ENCODE peak calls at places on chromosomes 16 and 17, in ten cellular contexts. A is A549, E is adrenal gland, J is spleen, Z is IMR-90, H is Peyer's patch, V is heart left ventricle, P is body of pancreas, C is stomach, N is endothelial cell of umbilical vein. D is an unnamed sample.

GRCh38 chr17:51546114-51546513 is 285.8 kb downstream of the UTP18 start:
- DNase-seq in A (no peak), E (no peak), J (no peak), Z (no peak), H (no peak), V (no peak), P (no peak), C (no peak), N (no peak), D (no peak)

GRCh38 chr17:74276561-74277009 is 2.6 kb downstream of the DNAI2 start:
- DNase-seq in A (no peak), E (no peak), J (no peak), Z (no peak), H (no peak), V (no peak), P (no peak), C (no peak), N (no peak), D (no peak)

GRCh38 chr17:73546770-73547345 is 97.4 kb downstream of the SDK2 start:
- DNase-seq in A (peak), E (peak), J (peak), Z (no peak), H (peak), V (no peak), P (no peak), C (peak), N (no peak), D (peak)

GRCh38 chr16:72990003-72990521 is 57.9 kb downstream of the ZFHX3 start:
- DNase-seq in A (no peak), E (peak), J (no peak), Z (peak), H (peak), V (no peak), P (peak), C (peak), N (peak), D (no peak)

GRCh38 chr16:83802135-83802534 is 5.6 kb upstream of the HSBP1 start:
- DNase-seq in A (peak), E (no peak), J (no peak), Z (peak), H (no peak), V (no peak), P (no peak), C (no peak), N (peak), D (no peak)

GRCh38 chr17:47287639-47288038 is 34.0 kb downstream of the ITGB3 start:
- DNase-seq in A (no peak), E (no peak), J (no peak), Z (no peak), H (no peak), V (no peak), P (no peak), C (no peak), N (no peak), D (no peak)

GRCh38 chr16:85354623-85355514 is 242.6 kb upstream of the CIBAR2 start:
- DNase-seq in A (no peak), E (peak), J (no peak), Z (peak), H (no peak), V (peak), P (no peak), C (no peak), N (no peak), D (no peak)

GRCh38 chr16:81521141-81521626 is 76.6 kb downstream of the CMIP start:
- DNase-seq in A (no peak), E (no peak), J (peak), Z (no peak), H (peak), V (no peak), P (peak), C (peak), N (no peak), D (no peak)

GRCh38 chr17:74686761-74687160 is 26.0 kb downstream of the CD300LF start:
- DNase-seq in A (peak), E (no peak), J (peak), Z (no peak), H (no peak), V (no peak), P (no peak), C (no peak), N (no peak), D (no peak)

GRCh38 chr17:75844530-75845057 is 390 bp upstream of the UNC13D start:
- DNase-seq in A (peak), E (peak), J (peak), Z (no peak), H (peak), V (no peak), P (peak), C (peak), N (no peak), D (no peak)

GRCh38 chr16:57277586-57277985 is 6.9 kb downstream of the PLLP start:
- DNase-seq in A (peak), E (no peak), J (no peak), Z (peak), H (peak), V (peak), P (no peak), C (no peak), N (no peak), D (no peak)

GRCh38 chr17:48456584-48456983 is 26.6 kb upstream of the SKAP1 start:
- DNase-seq in A (peak), E (no peak), J (no peak), Z (no peak), H (peak), V (no peak), P (no peak), C (no peak), N (no peak), D (no peak)

GRCh38 chr16:19861811-19862327 is 22.8 kb downstream of the GPRC5B start:
- DNase-seq in A (no peak), E (no peak), J (peak), Z (no peak), H (no peak), V (no peak), P (no peak), C (no peak), N (no peak), D (no peak)

GRCh38 chr17:40735016-40735415 is 20.1 kb downstream of the KRT25 start:
- DNase-seq in A (no peak), E (no peak), J (no peak), Z (no peak), H (no peak), V (no peak), P (no peak), C (no peak), N (no peak), D (no peak)

GRCh38 chr16:46612121-46612520 is 9.1 kb downstream of the SHCBP1 start:
- DNase-seq in A (no peak), E (no peak), J (no peak), Z (no peak), H (no peak), V (no peak), P (no peak), C (no peak), N (no peak), D (no peak)

GRCh38 chr16:68605746-68606145 is 39.4 kb upstream of the CDH3 start:
- DNase-seq in A (no peak), E (no peak), J (no peak), Z (no peak), H (no peak), V (no peak), P (peak), C (no peak), N (no peak), D (no peak)

GRCh38 chr16:4298761-4299522 is 16.9 kb upstream of the GLIS2 start:
- DNase-seq in A (peak), E (peak), J (no peak), Z (peak), H (peak), V (peak), P (peak), C (peak), N (peak), D (no peak)

GRCh38 chr17:8044819-8045810 is 6.3 kb downstream of the ALOX15B start:
- DNase-seq in A (no peak), E (peak), J (no peak), Z (no peak), H (no peak), V (no peak), P (no peak), C (no peak), N (no peak), D (no peak)

GRCh38 chr17:79609616-79610150 is 1.2 kb downstream of the RBFOX3 start:
- DNase-seq in A (peak), E (no peak), J (no peak), Z (no peak), H (no peak), V (no peak), P (no peak), C (no peak), N (no peak), D (no peak)

GRCh38 chr16:49048557-49048956 is 233.1 kb downstream of the CBLN1 start:
- DNase-seq in A (no peak), E (no peak), J (no peak), Z (peak), H (no peak), V (no peak), P (no peak), C (no peak), N (no peak), D (no peak)

GRCh38 chr16:67170168-67170947 is at the start of gene NOL3:
- DNase-seq in A (peak), E (peak), J (peak), Z (peak), H (peak), V (peak), P (peak), C (peak), N (peak), D (peak)

GRCh38 chr17:29566473-29567361 is at the start of gene ABHD15:
- DNase-seq in A (peak), E (peak), J (peak), Z (peak), H (peak), V (peak), P (peak), C (peak), N (peak), D (no peak)

GRCh38 chr17:32769846-32770245 is 107.1 kb downstream of the MYO1D start:
- DNase-seq in A (peak), E (no peak), J (no peak), Z (no peak), H (no peak), V (no peak), P (no peak), C (no peak), N (no peak), D (no peak)

GRCh38 chr17:48161127-48161905 is 53.8 kb downstream of the SNX11 start:
- DNase-seq in A (no peak), E (no peak), J (no peak), Z (no peak), H (no peak), V (no peak), P (no peak), C (no peak), N (no peak), D (no peak)

GRCh38 chr16:57751539-57752202 is 16.1 kb downstream of the KATNB1 start:
- DNase-seq in A (no peak), E (no peak), J (no peak), Z (no peak), H (no peak), V (peak), P (no peak), C (no peak), N (no peak), D (no peak)

GRCh38 chr16:31354394-31355291 is at the start of gene ITGAX:
- DNase-seq in A (peak), E (peak), J (peak), Z (peak), H (peak), V (peak), P (peak), C (peak), N (peak), D (no peak)

GRCh38 chr16:29958756-29959155 is 3.1 kb upstream of the TMEM219 start:
- DNase-seq in A (no peak), E (no peak), J (no peak), Z (no peak), H (no peak), V (no peak), P (no peak), C (no peak), N (no peak), D (no peak)

GRCh38 chr16:85844786-85845185 is 45.3 kb downstream of the COX4I1 start:
- DNase-seq in A (no peak), E (no peak), J (no peak), Z (peak), H (no peak), V (no peak), P (no peak), C (peak), N (no peak), D (no peak)

GRCh38 chr16:80804061-80804450 is 342 bp downstream of the CDYL2 start:
- DNase-seq in A (peak), E (peak), J (peak), Z (peak), H (peak), V (peak), P (peak), C (no peak), N (peak), D (no peak)

GRCh38 chr16:61829631-61830030 is 206.6 kb downstream of the CDH8 start:
- DNase-seq in A (no peak), E (no peak), J (no peak), Z (no peak), H (no peak), V (no peak), P (no peak), C (no peak), N (no peak), D (no peak)

DNA sequence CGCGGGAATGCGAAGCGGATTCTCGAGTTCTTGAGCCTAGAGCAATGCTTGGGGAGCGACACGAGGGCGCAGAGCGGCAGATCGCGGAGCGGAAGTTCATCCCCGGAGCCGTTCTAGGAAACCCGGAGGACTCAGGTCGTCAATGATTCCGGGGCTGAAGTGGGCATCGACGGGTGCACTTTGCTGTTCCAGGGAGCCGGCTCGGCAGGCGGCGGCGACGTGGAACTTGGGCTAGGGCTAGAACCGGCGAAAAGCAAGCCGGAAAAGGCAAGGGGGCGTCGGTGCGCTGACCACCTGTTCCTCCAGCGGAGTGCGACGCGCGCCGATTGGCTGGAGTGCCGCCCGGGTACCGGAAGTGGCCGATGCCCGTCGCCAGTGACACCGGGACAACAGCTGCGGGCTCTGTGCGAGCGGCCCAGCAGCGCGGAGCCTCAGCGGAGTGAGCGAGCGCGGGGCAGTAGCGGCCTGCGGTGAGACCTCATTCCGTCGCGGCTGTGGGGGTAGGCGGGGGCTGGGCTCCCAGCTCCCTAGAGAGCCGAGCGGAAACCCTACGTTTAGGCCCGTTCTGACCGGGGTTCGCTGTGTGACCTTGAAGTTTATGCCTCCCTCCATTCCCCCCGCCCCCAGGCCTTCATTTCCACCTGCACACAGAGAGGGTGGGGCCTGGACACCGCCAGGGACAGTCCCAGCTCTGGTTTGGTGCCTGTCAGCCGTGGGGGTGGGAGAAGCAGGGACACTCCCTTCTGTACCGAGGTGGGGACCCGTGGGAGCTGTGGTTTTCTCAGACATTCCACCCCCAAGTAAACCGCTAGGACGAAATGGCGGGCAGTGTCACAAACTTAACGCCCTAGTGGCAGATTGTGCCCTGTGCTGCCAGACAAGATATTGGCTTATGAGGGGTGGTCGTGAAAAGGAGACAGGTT is at the start of gene ZFP3:
- DNase-seq in A (peak), E (peak), J (peak), Z (peak), H (peak), V (peak), P (peak), C (peak), N (peak), D (peak)
- TF ChIP-seq POLR2A in A (peak), E (peak), J (peak), Z (no peak), H (peak), V (peak), P (peak), C (no peak), N (no peak), D (peak)

GRCh38 chr17:49745175-49746139 is 18.5 kb downstream of the FAM117A start:
- DNase-seq in A (no peak), E (no peak), J (no peak), Z (no peak), H (no peak), V (no peak), P (no peak), C (no peak), N (no peak), D (no peak)

GRCh38 chr17:49741692-49742076 is 22.2 kb downstream of the FAM117A start:
- DNase-seq in A (no peak), E (no peak), J (no peak), Z (no peak), H (no peak), V (no peak), P (no peak), C (no peak), N (no peak), D (no peak)

GRCh38 chr17:49739662-49740271 is 24.2 kb downstream of the FAM117A start:
- DNase-seq in A (no peak), E (peak), J (peak), Z (peak), H (peak), V (peak), P (peak), C (peak), N (peak), D (peak)

GRCh38 chr17:49741009-49741691 is 22.8 kb downstream of the FAM117A start:
- DNase-seq in A (no peak), E (no peak), J (no peak), Z (peak), H (no peak), V (no peak), P (no peak), C (no peak), N (no peak), D (no peak)

DNA sequence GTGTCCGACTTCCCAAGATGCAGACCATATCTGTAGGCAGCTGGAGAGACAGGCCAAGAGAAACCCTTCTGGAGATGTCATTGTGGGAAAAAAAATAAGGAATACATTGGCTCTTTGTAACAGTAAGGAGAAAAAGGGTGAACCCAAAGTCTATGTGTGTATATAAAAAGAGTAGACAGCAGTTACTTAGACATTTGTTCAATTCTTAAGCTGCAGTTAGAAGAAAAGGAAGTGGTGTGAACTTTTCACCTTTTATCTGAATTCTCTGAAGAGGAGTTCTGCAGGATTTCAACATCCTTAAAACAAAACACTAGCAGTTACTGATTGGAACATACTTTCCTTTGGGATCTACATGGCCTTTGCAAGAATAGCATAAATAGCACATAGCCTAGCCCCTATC is 21.7 kb downstream of the FAM117A start:
- DNase-seq in A (no peak), E (no peak), J (no peak), Z (peak), H (no peak), V (no peak), P (no peak), C (no peak), N (no peak), D (no peak)
- H3K27ac ChIP-seq in A (no peak), E (no peak), J (peak), Z (no peak), H (peak), V (peak), P (no peak), C (peak), N (no peak), D (peak)

GRCh38 chr17:41762391-41762790 is 24.1 kb downstream of the JUP start:
- DNase-seq in A (no peak), E (no peak), J (no peak), Z (no peak), H (no peak), V (no peak), P (no peak), C (no peak), N (no peak), D (no peak)
- TF ChIP-seq POLR2A in A (no peak), E (no peak), J (no peak), Z (no peak), H (no peak), V (no peak), P (no peak), C (no peak), N (no peak), D (no peak)

DNA sequence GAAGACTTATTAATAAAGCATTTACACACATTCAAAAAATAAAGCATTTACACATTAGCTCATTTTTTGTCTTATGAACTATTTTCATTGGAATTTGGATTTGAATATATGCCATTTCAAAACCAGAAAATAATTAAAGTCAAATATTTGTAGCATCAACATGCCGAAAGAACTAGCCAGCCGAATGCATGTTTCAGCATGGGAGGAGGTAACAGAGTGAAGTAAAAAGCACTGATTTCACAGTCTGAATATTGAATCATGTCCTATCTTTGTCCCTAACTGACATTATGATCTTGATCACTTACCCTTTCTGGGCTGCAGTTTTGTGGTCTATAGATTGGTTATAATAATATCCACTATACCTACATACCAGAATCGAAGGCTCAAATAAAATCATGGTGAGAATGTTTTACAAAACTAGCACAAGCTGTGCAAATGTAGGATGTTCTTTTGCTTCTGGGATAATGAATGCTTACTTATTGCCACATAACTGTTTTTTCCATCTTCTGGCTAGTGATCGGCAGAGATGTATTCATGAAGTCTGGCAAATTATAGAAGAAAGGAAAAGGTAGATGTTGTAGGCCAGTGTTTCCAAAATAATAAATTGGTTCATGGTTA is 84.7 kb downstream of the TUBD1 start:
- DNase-seq in A (no peak), E (no peak), J (no peak), Z (no peak), H (no peak), V (no peak), P (no peak), C (no peak), N (no peak), D (no peak)
- H3K27ac ChIP-seq in A (peak), E (no peak), J (no peak), Z (no peak), H (no peak), V (peak), P (peak), C (peak), N (no peak), D (peak)

DNA sequence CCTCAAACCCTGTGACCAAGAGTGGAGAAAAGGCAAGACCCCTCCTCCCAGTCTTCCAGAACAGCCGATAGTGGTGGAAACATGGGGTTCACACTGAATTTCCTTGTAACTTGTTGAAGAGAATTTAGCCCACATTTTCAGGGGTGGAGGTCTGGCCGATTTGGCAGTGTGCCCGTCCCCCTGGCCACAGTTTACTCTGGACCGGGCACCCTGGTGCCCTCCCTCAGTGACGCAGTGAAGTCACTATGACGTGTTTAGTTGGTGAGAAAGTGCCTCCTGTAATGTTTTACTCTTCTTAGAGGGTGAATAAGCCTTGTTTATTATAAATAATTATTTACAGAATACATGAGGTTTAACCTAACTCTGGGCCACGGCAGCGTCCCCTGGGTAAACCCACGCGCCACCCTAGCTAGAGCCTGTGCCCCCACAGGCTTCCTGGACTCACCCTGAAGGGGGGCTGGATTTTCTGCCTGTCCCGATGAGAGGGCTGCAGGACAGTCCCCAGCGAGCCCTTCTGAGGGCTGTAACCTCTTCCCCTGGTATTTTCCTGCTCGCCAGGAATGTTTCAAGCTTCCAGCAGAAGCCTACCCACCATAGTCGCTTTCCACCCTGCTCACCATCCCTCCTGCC is 316.9 kb downstream of the SEC14L1 start:
- DNase-seq in A (no peak), E (no peak), J (no peak), Z (no peak), H (no peak), V (no peak), P (no peak), C (no peak), N (no peak), D (no peak)
- TF ChIP-seq POLR2A in A (no peak), E (no peak), J (no peak), Z (no peak), H (no peak), V (no peak), P (no peak), C (no peak), N (no peak), D (no peak)

GRCh38 chr17:60676758-60677307 is 818 bp upstream of the BCAS3 start:
- DNase-seq in A (no peak), E (no peak), J (peak), Z (no peak), H (no peak), V (no peak), P (no peak), C (no peak), N (no peak), D (no peak)
- H3K27ac ChIP-seq in A (peak), E (peak), J (peak), Z (no peak), H (peak), V (peak), P (peak), C (peak), N (peak), D (peak)

D was measured in esophagus squamous epithelium.